ENCODE peak calls at places on chromosomes 6 and 20, in eight cellular contexts. B, D, J, O, W, H, G and Q are unnamed samples.

GRCh38 chr20:3282271-3283221 is 43.6 kb upstream of the SLC4A11 start:
- DNase-seq in O (no peak), D (no peak), G (no peak), H (no peak), W (no peak), J (no peak), B (no peak), Q (no peak)

GRCh38 chr6:110178626-110179405 is 654 bp downstream of the WASF1 start:
- DNase-seq in J (peak; percentile 15), G (peak; percentile 30), W (peak; percentile 60), O (peak; percentile 59), B (peak; percentile 67), D (peak; percentile 78), H (peak; percentile 56), Q (peak; percentile 64)

GRCh38 chr6:63805808-63806572 is 170.4 kb downstream of the PHF3 start:
- DNase-seq in O (no peak), G (no peak), J (no peak), W (peak; percentile 46), H (no peak), D (no peak), B (peak; percentile 62), Q (no peak)

GRCh38 chr6:29477923-29478450 is 9.8 kb downstream of the MAS1L start:
- DNase-seq in W (no peak), H (no peak), B (no peak), D (no peak), O (no peak), J (no peak), G (no peak), Q (no peak)

GRCh38 chr6:102660288-102660687 is 1266.8 kb downstream of the GRIK2 start:
- DNase-seq in B (peak; percentile 5), J (no peak), H (no peak), G (no peak), D (no peak), W (no peak), O (peak; percentile 20), Q (no peak)

GRCh38 chr6:84685983-84686584 is 78.3 kb downstream of the TBX18 start:
- DNase-seq in D (no peak), J (no peak), W (no peak), G (no peak), B (no peak), O (no peak), H (no peak), Q (peak; percentile 20)

GRCh38 chr6:119446623-119447008 is 97.1 kb upstream of the MAN1A1 start:
- DNase-seq in G (peak; percentile 80), W (peak; percentile 54), O (no peak), J (no peak), B (peak; percentile 16), H (no peak), D (no peak), Q (no peak)

GRCh38 chr6:166330612-166331011 is 11.7 kb downstream of the SFT2D1 start:
- DNase-seq in W (no peak), J (peak; percentile 61), B (peak; percentile 41), D (no peak), H (peak; percentile 68), O (no peak), G (no peak), Q (no peak)

GRCh38 chr6:139881728-139882211 is 507.3 kb upstream of the CITED2 start:
- DNase-seq in G (no peak), O (no peak), W (no peak), D (no peak), J (no peak), H (no peak), B (peak; percentile 21), Q (peak; percentile 40)

GRCh38 chr6:157215702-157216101 is 107.6 kb downstream of the TMEM242 start:
- DNase-seq in J (no peak), D (no peak), G (no peak), O (no peak), W (no peak), H (no peak), B (no peak), Q (no peak)

GRCh38 chr6:27865952-27866369 is 46.2 kb downstream of the OR2B2 start:
- DNase-seq in W (no peak), O (no peak), H (no peak), D (peak; percentile 56), G (no peak), J (no peak), B (peak; percentile 16), Q (no peak)

GRCh38 chr6:44037847-44038542 is 89.3 kb downstream of the MRPL14 start:
- DNase-seq in J (no peak), W (peak; percentile 39), D (no peak), G (no peak), H (no peak), B (no peak), O (no peak), Q (no peak)

GRCh38 chr6:54135665-54136370 is 24.6 kb downstream of the MLIP start:
- DNase-seq in D (no peak), O (no peak), H (no peak), G (no peak), J (no peak), W (no peak), B (peak; percentile 31), Q (no peak)

GRCh38 chr6:51398064-51398740 is 579.5 kb downstream of the TFAP2B start:
- DNase-seq in H (no peak), O (peak; percentile 47), D (no peak), J (no peak), B (no peak), G (peak; percentile 37), W (no peak), Q (no peak)

GRCh38 chr6:112216699-112217551 is 37.4 kb downstream of the LAMA4 start:
- DNase-seq in G (no peak), W (no peak), J (no peak), H (no peak), O (no peak), B (no peak), D (no peak), Q (no peak)

GRCh38 chr20:23626040-23626620 is 11.6 kb downstream of the CST3 start:
- DNase-seq in B (peak; percentile 65), G (no peak), H (no peak), W (no peak), O (no peak), D (no peak), J (no peak), Q (no peak)

GRCh38 chr6:29602564-29603361 is 17.8 kb downstream of the OR2H2 start:
- DNase-seq in D (no peak), H (no peak), J (no peak), O (no peak), B (peak; percentile 54), W (no peak), G (no peak), Q (peak; percentile 24)

GRCh38 chr20:561437-562231 is 18.0 kb upstream of the CSNK2A1 start:
- DNase-seq in H (peak; percentile 66), W (peak; percentile 63), J (peak; percentile 56), O (no peak), G (peak; percentile 46), D (peak; percentile 53), B (peak; percentile 81), Q (no peak)

DNA sequence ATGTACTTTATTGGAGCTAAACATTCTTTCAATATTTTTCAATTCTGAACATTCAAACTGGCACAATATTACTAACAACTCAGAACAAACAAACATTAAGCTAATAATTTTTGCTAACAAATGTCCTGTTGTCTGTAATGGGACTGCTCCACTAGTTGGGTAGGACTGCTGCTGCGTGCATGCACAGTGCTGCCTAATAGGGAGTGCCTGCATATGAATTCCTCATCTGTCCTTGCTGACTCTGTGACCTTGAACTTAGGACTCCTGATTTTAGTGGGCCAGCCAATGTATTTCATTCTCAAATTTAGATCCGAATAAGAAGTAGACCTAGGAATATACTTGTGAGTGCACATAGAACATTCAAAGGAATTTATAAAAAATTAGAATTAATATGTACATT is 196.5 kb upstream of the RAB32 start:
- DNase-seq in W (no peak), J (no peak), B (no peak), G (no peak), O (no peak), H (no peak), D (no peak), Q (no peak)
- H3K4me1 ChIP-seq in W (no peaks in the 10 kb centered on the region), J (no peaks in the 10 kb centered on the region), B (no peaks in the 10 kb centered on the region), G (no peaks in the 10 kb centered on the region), O (no peaks in the 10 kb centered on the region), H (no peaks in the 10 kb centered on the region), D (no peaks in the 10 kb centered on the region), Q (no peaks in the 10 kb centered on the region)

DNA sequence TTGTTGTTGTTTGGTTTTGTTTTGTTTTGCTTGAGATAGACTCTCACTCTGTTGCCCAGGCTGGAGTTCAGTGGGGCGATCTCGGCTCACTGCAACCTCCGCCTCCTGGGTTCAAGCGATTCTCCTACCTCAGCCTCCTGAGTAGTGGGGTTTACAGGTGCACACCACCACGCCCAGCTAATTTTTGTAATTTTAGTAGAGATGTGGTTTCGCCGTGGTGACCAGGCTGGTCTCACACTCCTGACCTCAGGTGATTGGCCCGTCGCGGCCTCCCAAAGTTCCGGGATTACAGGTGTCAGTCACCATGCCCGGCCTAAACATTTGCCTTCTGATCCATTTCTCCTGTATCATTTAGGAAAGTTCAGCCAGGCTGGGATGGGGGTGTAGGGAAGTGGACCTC is 17.7 kb downstream of the DUSP22 start:
- DNase-seq in H (no peak), J (no peak), D (no peak), O (no peak), G (no peak), W (no peak), B (no peak), Q (no peak)
- H3K27ac ChIP-seq in H (no peak overlapping the region), J (no peak overlapping the region), D (no peak overlapping the region), O (no peak overlapping the region), G (no peak overlapping the region), W (no peak overlapping the region), B (no peak overlapping the region), Q (no peak overlapping the region)

DNA sequence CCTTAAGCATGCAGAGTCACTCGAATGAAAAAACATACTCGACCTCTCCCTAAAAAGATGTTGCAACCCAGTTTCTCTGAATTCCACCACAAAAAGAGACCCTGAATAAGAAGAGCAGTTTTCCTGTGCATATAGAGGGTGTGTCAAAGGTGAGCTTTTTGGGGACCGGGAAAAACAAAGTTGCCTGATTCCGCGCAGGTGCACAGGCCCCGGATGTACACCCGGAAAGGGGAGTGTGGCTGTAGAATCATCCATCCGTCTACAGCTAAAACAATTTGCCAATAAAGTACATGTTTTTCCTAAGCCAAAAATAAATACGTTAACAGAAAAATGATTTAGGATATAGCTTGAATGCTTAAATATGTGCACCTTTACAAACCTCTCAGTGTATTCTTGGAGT is 41.2 kb upstream of the IRF4 start:
- DNase-seq in H (no peak), O (no peak), B (no peak), G (no peak), J (no peak), D (no peak), W (no peak), Q (no peak)
- H3K9me3 ChIP-seq in H (no peaks in the 10 kb centered on the region), O (no peaks in the 10 kb centered on the region), B (no peaks in the 10 kb centered on the region), G (peaks cover 3% of the 10 kb centered on the region), J (no peaks in the 10 kb centered on the region), D (no peaks in the 10 kb centered on the region), W (no peaks in the 10 kb centered on the region), Q (no peaks in the 10 kb centered on the region)

DNA sequence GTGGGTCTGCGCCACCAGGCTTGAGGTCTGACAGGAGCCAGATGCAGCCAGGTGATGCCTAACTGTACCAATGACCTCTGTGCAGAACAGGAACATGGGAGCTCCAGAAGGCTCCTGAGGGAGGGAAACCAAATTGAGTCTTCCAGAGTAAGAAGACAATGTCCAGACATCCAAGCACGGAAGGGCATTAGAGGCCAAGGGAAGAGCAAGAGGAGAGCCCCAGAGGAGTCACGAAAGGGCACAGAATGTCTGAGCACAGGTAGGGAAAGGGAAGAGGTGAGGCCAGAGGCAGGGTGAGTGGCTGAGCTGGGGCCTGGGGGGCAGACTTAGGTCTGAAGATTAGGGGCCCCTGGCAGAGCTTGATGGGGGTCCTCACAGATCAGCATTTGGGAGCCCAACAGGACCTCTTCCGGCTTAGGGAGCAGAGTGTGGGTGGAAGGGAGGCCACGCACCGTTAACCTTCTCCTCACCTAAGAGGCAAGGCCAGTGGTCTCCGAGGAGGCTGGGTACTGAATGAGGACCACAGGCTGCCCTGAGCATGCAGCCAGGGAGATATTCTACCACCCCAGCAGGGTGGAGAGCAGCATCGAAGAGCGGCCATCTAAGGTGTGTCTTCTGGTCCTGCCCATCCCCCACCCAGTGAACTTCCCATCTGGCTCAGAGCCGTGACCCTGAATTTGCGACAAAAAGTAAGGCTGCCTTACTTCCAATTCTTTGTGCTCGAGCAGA is 41.7 kb downstream of the RRBP1 start:
- DNase-seq in G (no peak), O (no peak), B (no peak), D (no peak), H (no peak), J (no peak), W (no peak), Q (no peak)
- H3K4me1 ChIP-seq in G (peaks cover 11% of the 10 kb centered on the region), O (peaks cover 37% of the 10 kb centered on the region), B (peaks cover 11% of the 10 kb centered on the region), D (no peaks in the 10 kb centered on the region), H (peaks cover 48% of the 10 kb centered on the region), J (peaks cover 76% of the 10 kb centered on the region), W (no peaks in the 10 kb centered on the region), Q (no peaks in the 10 kb centered on the region)